ENCODE peak calls at places on chromosomes 16 and 17, in five cellular contexts. X is HTR-8/SVneo, W is lower lobe of right lung, P is germinal center, G is GM12891. N is an unnamed sample.

GRCh38 chr16:50464325-50465290 is 83.6 kb upstream of the NKD1 start:
- DNase-seq in W (no peak), X (no peak), G (no peak), P (no peak), N (peak; percentile 52)

GRCh38 chr17:7883781-7884386 is 4.7 kb upstream of the CHD3 start:
- DNase-seq in G (no peak), P (peak; percentile 48), X (peak; percentile 13), W (no peak), N (no peak)

GRCh38 chr17:63406689-63407330 is 39.3 kb downstream of the CYB561 start:
- DNase-seq in X (peak; percentile 91), G (peak; percentile 49), W (no peak), P (peak; percentile 67), N (no peak)

GRCh38 chr16:88482630-88483391 is 29.7 kb downstream of the ZFPM1 start:
- DNase-seq in X (no peak), G (no peak), P (no peak), W (no peak), N (no peak)

GRCh38 chr17:34378664-34379101 is 15.7 kb upstream of the CCL1 start:
- DNase-seq in P (peak; percentile 72), W (peak; percentile 60), G (peak; percentile 41), X (no peak), N (no peak)

GRCh38 chr17:7293821-7294613 is 422 bp downstream of the YBX2 start:
- DNase-seq in X (no peak), W (peak; percentile 67), P (peak; percentile 54), G (no peak), N (peak; percentile 80)

GRCh38 chr17:48539177-48539576 is 5.7 kb downstream of the HOXB2 start:
- DNase-seq in P (no peak), G (no peak), W (no peak), X (peak; percentile 62), N (no peak)

GRCh38 chr17:44556854-44557606 is at the start of gene FZD2:
- DNase-seq in X (peak; percentile 99), W (peak; percentile 84), G (peak; percentile 88), P (peak; percentile 86), N (peak; percentile 83)

GRCh38 chr17:61294777-61295176 is 104.9 kb upstream of the TBX2 start:
- DNase-seq in G (no peak), P (no peak), W (no peak), X (peak; percentile 79), N (no peak)

GRCh38 chr16:29810699-29811169 is 1.3 kb upstream of the PRRT2 start:
- DNase-seq in P (no peak), X (no peak), G (no peak), W (no peak), N (no peak)

GRCh38 chr16:63385714-63386113 is 1349.5 kb upstream of the CDH8 start:
- DNase-seq in W (no peak), G (no peak), P (no peak), X (no peak), N (no peak)

GRCh38 chr17:77061711-77062110 is 79.1 kb upstream of the SEC14L1 start:
- DNase-seq in W (no peak), X (no peak), G (no peak), P (no peak), N (no peak)

GRCh38 chr17:64281962-64282752 is 19.1 kb upstream of the TEX2 start:
- DNase-seq in P (peak; percentile 66), G (peak; percentile 47), X (peak; percentile 52), W (peak; percentile 77), N (no peak)

GRCh38 chr17:61805399-61805798 is 57.9 kb downstream of the BRIP1 start:
- DNase-seq in P (no peak), G (no peak), W (no peak), X (peak; percentile 39), N (no peak)

GRCh38 chr16:68486671-68487495 is 38.6 kb upstream of the SMPD3 start:
- DNase-seq in X (no peak), G (no peak), W (no peak), P (no peak), N (no peak)

GRCh38 chr16:56048425-56049100 is 142.7 kb upstream of the GNAO1 start:
- DNase-seq in P (peak; percentile 67), G (peak; percentile 12), X (no peak), W (no peak), N (no peak)

GRCh38 chr17:64326420-64327054 is 63.5 kb upstream of the TEX2 start:
- DNase-seq in W (peak; percentile 87), X (no peak), P (no peak), G (no peak), N (peak; percentile 89)

GRCh38 chr16:65538945-65539344 is 417.1 kb upstream of the CDH11 start:
- DNase-seq in G (no peak), P (no peak), W (no peak), X (no peak), N (no peak)

GRCh38 chr17:34341916-34342315 is 14.4 kb upstream of the CCL13 start:
- DNase-seq in W (no peak), G (no peak), X (no peak), P (no peak), N (no peak)

GRCh38 chr16:50050802-50051201 is 15.0 kb upstream of the HEATR3 start:
- DNase-seq in X (no peak), P (no peak), G (no peak), W (no peak), N (no peak)

GRCh38 chr17:30476726-30477082 is 504 bp upstream of the GOSR1 start:
- DNase-seq in W (no peak), X (no peak), P (no peak), G (no peak), N (no peak)

GRCh38 chr17:77022766-77023165 is 118.0 kb upstream of the SEC14L1 start:
- DNase-seq in X (no peak), W (no peak), G (no peak), P (no peak), N (no peak)

GRCh38 chr17:44187131-44187899 is 543 bp downstream of the TMUB2 start:
- DNase-seq in X (peak; percentile 84), G (peak; percentile 77), W (peak; percentile 75), P (peak; percentile 83), N (no peak)

GRCh38 chr17:64133546-64134215 is 3.7 kb upstream of the ERN1 start:
- DNase-seq in W (no peak), P (peak; percentile 64), X (peak; percentile 82), G (no peak), N (no peak)

GRCh38 chr17:56262854-56263253 is 109.6 kb downstream of the ANKFN1 start:
- DNase-seq in X (no peak), W (no peak), G (no peak), P (no peak), N (no peak)